ENCODE peak calls at places on chromosomes 2 and 18, in five cellular contexts. L is K562, J is WTC11, O is A549, I is H1. N is an unnamed sample.
A peak's percentile ranks its signal among the peaks of the same experiment; 100 is the strongest.

GRCh38 chr2:102585704-102586404 is 33.5 kb upstream of the SLC9A2 start:
- DNase-seq in O (peak; percentile 41), I (no peak), J (no peak), L (peak; percentile 6), N (no peak)

GRCh38 chr2:43438858-43439655 is 156.8 kb downstream of the THADA start:
- DNase-seq in O (peak; percentile 33), L (no peak), J (no peak), I (no peak), N (no peak)

GRCh38 chr2:111662771-111663470 is 221.1 kb downstream of the ANAPC1 start:
- DNase-seq in I (peak; percentile 37), J (no peak), L (no peak), O (no peak), N (no peak)

GRCh38 chr2:70143314-70144150 is 47.3 kb downstream of the C2orf42 start:
- DNase-seq in O (peak; percentile 81), I (no peak), J (no peak), L (peak; percentile 83), N (peak; percentile 74)

GRCh38 chr2:120892967-120893667 is 157.4 kb downstream of the GLI2 start:
- DNase-seq in J (no peak), I (no peak), O (no peak), L (no peak), N (no peak)

GRCh38 chr2:37376421-37377186 is 32.2 kb downstream of the QPCT start:
- DNase-seq in L (no peak), I (peak; percentile 7), J (no peak), O (no peak), N (no peak)

GRCh38 chr2:236092714-236093113 is 75.5 kb downstream of the GBX2 start:
- DNase-seq in O (no peak), I (no peak), J (no peak), L (no peak), N (no peak)

GRCh38 chr2:23488584-23488983 is 103.6 kb downstream of the KLHL29 start:
- DNase-seq in L (no peak), I (no peak), O (no peak), J (no peak), N (no peak)

GRCh38 chr2:170224692-170225091 is 46.7 kb downstream of the MYO3B start:
- DNase-seq in O (no peak), L (no peak), I (no peak), J (no peak), N (no peak)

GRCh38 chr18:68147728-68148127 is 567.2 kb downstream of the TMX3 start:
- DNase-seq in J (no peak), O (no peak), I (no peak), L (no peak), N (no peak)

DNA sequence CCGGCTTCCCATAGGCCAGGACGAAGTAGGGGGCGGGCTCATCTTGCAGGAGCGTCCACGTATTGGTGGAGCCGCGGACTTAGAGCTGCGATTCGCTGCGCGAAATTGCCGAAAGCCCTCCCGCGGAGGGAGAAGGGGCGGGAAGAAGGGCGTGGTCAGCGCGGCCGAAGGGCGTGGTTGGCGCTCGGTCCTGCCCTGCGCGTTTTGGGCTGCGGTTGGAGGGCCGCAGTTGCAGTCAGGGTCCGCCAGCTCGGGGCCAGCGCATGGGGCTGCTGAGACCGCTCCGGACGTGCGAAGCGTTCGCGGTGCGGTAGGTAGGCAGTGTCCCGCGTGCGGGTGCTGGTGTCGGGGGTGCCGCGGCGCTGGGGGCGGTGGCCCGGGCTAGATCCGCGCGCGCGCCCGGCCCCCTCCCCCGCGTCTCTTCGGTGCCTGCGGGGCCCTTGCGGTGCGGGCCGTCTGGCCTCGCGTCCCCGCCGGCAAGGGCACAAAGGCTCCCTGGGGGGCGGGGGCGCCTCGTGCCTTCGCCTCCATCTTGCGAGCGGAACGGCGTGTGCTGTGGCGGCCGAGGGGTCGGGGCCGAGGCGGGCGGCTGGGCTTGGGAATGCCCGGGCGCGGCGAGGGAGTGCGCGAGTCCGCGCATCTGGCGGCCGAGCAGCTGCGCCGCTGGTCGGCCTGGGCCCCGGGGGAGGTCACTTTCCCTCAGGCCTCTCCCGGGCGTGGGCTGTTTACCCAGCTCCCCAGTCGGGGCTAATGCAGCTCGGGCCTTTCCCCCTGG is at the start of gene CEP68:
- DNase-seq in O (peak; percentile 98), I (peak; percentile 98), L (peak; percentile 99), J (peak; percentile 97), N (peak; percentile 98)
- TF ChIP-seq CTCF in O (no peak), I (no peak), L (no peak), J (no peak), N (peak; percentile 12)

GRCh38 chr18:76379226-76380126 is 115.6 kb downstream of the ZNF516 start:
- DNase-seq in O (no peak), L (no peak), J (no peak), I (no peak), N (no peak)

GRCh38 chr18:76378526-76379215 is 116.4 kb downstream of the ZNF516 start:
- DNase-seq in L (no peak), J (no peak), I (no peak), O (no peak), N (no peak)

GRCh38 chr18:76382265-76382664 is 112.8 kb downstream of the ZNF516 start:
- DNase-seq in L (no peak), J (no peak), O (no peak), I (no peak), N (no peak)

GRCh38 chr18:76380127-76380729 is 114.8 kb downstream of the ZNF516 start:
- DNase-seq in I (no peak), L (no peak), J (no peak), O (no peak), N (no peak)

GRCh38 chr18:76380791-76381405 is 114.1 kb downstream of the ZNF516 start:
- DNase-seq in I (peak; percentile 90), J (peak; percentile 83), O (peak; percentile 38), L (peak; percentile 53), N (no peak)
- TF ChIP-seq USF2 in I (peak; percentile 14), J (no peak), O (no peak), L (no peak), N (no peak)

GRCh38 chr2:187117483-187117882 is 268.5 kb upstream of the ZSWIM2 start:
- DNase-seq in O (peak; percentile 11), I (no peak), L (no peak), J (peak; percentile 15), N (no peak)
- TF ChIP-seq CTCF in O (no peak), I (no peak), L (no peak), J (no peak), N (no peak)

GRCh38 chr2:222943820-222944219 is 83.0 kb downstream of the ACSL3 start:
- DNase-seq in J (no peak), O (no peak), I (no peak), L (no peak), N (no peak)

GRCh38 chr2:222944971-222945740 is 84.3 kb downstream of the ACSL3 start:
- DNase-seq in I (no peak), J (no peak), L (no peak), O (no peak), N (no peak)

GRCh38 chr2:222945887-222946286 is 85.1 kb downstream of the ACSL3 start:
- DNase-seq in I (no peak), J (no peak), L (no peak), O (no peak), N (no peak)

GRCh38 chr2:222942977-222943376 is 82.1 kb downstream of the ACSL3 start:
- DNase-seq in O (no peak), L (no peak), I (no peak), J (no peak), N (no peak)

DNA sequence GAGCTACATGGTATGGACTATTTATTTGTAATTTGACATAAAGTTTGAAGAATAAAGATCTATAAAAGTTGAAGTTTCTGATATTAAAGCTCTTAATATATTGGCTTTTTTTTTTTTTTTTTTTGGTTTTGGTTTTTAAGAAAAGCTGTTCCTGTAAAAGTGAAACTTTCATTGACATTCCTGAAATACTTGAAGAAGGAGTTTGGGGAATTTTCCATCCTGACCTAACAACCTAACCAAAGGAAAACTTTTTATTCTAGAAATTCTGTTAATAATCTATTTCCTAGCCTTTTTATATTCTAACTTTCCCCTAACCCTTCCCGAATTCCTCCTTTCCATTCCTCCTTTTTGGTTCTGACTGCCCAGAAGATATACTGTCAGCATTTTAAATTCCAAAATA is 83.7 kb downstream of the ACSL3 start:
- DNase-seq in I (no peak), O (no peak), L (no peak), J (no peak), N (no peak)
- TF ChIP-seq USF2 in I (no peak), O (no peak), L (no peak), J (no peak), N (no peak)

GRCh38 chr2:195413944-195414343 is 243.1 kb upstream of the SLC39A10 start:
- DNase-seq in I (no peak), J (no peak), O (no peak), L (peak; percentile 22), N (no peak)

GRCh38 chr2:195413422-195413821 is 243.6 kb upstream of the SLC39A10 start:
- DNase-seq in I (no peak), J (no peak), L (peak; percentile 28), O (no peak), N (no peak)

GRCh38 chr2:195414479-195414878 is 242.5 kb upstream of the SLC39A10 start:
- DNase-seq in O (no peak), J (no peak), L (no peak), I (no peak), N (no peak)

GRCh38 chr2:195419033-195419432 is 238.0 kb upstream of the SLC39A10 start:
- DNase-seq in J (no peak), L (peak; percentile 33), O (no peak), I (no peak), N (no peak)
- TF ChIP-seq CTCF in J (no peak), L (no peak), O (no peak), I (no peak), N (no peak)